ENCODE peak calls at places on chromosomes 13 and 19, in five cellular contexts. S is PC-3, Y is GM23338, N is SK-N-SH, I is MM.1S. Z is an unnamed sample. For H3K9me2 and H3F3A, the result is how much of the 10 kb centered on the place peaks cover.

GRCh38 chr19:51066393-51066792 is 1.5 kb upstream of the KLK13 start:
- DNase-seq in S (no peak), Y (no peak), N (no peak), I (no peak), Z (no peak)

GRCh38 chr13:75486654-75487053 is 4.7 kb upstream of the TBC1D4 start:
- DNase-seq in S (no peak), Y (no peak), N (no peak), I (no peak), Z (no peak)

GRCh38 chr13:44331912-44332840 is 41.4 kb upstream of the SERP2 start:
- DNase-seq in S (peak), Y (no peak), N (peak), I (no peak), Z (peak)

GRCh38 chr19:48726573-48726972 is 7.0 kb upstream of the MAMSTR start:
- DNase-seq in S (no peak), Y (no peak), N (no peak), I (no peak), Z (no peak)

GRCh38 chr19:13998426-13998825 is 7.7 kb downstream of the RFX1 start:
- DNase-seq in S (peak), Y (no peak), N (no peak), I (no peak), Z (no peak)

GRCh38 chr19:13208131-13208963 is 58.1 kb downstream of the IER2 start:
- DNase-seq in S (no peak), Y (no peak), N (no peak), I (peak), Z (peak)

GRCh38 chr19:38848299-38849146 is 1.3 kb downstream of the HNRNPL start:
- DNase-seq in S (no peak), Y (no peak), N (no peak), I (no peak), Z (peak)

GRCh38 chr13:74062933-74063332 is 71.3 kb downstream of the KLF12 start:
- DNase-seq in S (no peak), Y (no peak), N (no peak), I (peak), Z (peak)

GRCh38 chr13:30124131-30124768 is 183.1 kb downstream of the KATNAL1 start:
- DNase-seq in S (no peak), Y (no peak), N (no peak), I (no peak), Z (no peak)

GRCh38 chr13:79799466-79799865 is 318.5 kb downstream of the NDFIP2 start:
- DNase-seq in S (no peak), Y (no peak), N (peak), I (no peak), Z (no peak)

GRCh38 chr19:13373599-13373998 is 132.7 kb downstream of the CACNA1A start:
- DNase-seq in S (no peak), Y (peak), N (no peak), I (no peak), Z (no peak)

GRCh38 chr13:27797228-27797624 is 4.9 kb downstream of the GSX1 start:
- DNase-seq in S (peak), Y (peak), N (no peak), I (no peak), Z (peak)

GRCh38 chr13:76425930-76426329 is 460.3 kb downstream of the KCTD12 start:
- DNase-seq in S (peak), Y (no peak), N (no peak), I (no peak), Z (peak)

GRCh38 chr13:50375792-50376191 is 360.5 kb downstream of the KCNRG start:
- DNase-seq in S (peak), Y (no peak), N (no peak), I (no peak), Z (peak)

GRCh38 chr13:98478134-98479129 is 98.5 kb downstream of the STK24 start:
- DNase-seq in S (peak), Y (peak), N (peak), I (no peak), Z (peak)
- H3K27ac ChIP-seq in S (peak), Y (peak), N (no peak), I (no peak), Z (no peak)

GRCh38 chr13:91058066-91058465 is 289.4 kb upstream of the MIR17HG start:
- DNase-seq in S (peak), Y (peak), N (no peak), I (peak), Z (no peak)
- H3K9me2 ChIP-seq in S (under half), Y (under half), N (under half), I (under half), Z (under half)

DNA sequence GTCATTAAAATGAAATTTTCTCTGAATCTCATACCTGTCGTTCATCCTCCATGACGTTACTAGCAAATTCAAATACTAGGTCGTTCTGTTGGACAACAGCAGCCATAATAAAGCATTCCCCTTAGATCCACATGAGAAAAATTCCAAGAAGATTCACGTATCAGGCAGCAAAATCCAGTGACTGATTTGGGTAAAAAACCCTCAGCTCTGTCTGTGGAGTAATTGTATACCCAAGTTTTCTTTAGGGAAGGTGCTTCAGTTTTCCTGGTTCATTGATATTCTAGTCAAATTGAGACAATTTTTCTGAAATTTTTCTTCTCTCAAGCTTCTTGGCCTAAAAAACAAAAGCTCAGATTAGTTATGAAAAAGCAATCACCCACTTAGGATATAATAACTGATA is 37.2 kb downstream of the ELF1 start:
- DNase-seq in S (no peak), Y (no peak), N (no peak), I (no peak), Z (no peak)
- H3F3A ChIP-seq in S (under half), Y (under half), N (under half), I (under half), Z (under half)

DNA sequence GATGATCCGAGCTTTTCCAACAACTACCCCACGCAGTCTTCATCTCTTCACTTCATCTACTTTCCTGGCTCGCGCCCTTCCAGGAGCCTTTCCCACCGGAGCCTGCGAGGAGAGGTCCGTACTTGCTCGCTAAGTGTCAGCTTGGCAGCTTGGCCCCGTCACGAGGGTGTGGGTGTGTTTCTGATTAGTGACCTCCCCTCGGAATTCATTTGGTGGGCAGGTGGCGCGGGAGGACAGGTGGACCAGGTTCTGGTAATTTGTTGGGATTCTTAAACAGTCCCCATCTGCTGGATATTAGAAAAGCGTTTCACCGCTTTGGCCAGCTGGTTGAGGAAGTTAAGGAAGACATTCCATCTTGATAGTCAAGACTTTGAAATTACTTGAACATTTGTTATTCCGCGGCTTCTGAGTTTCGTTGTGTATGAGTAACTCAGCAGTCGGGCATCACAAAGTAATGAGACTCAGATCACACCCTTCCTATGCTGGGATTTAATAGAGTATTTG is 515 bp downstream of the UFM1 start:
- DNase-seq in S (peak), Y (peak), N (peak), I (peak), Z (peak)
- H3K27ac ChIP-seq in S (peak), Y (no peak), N (peak), I (peak), Z (peak)

DNA sequence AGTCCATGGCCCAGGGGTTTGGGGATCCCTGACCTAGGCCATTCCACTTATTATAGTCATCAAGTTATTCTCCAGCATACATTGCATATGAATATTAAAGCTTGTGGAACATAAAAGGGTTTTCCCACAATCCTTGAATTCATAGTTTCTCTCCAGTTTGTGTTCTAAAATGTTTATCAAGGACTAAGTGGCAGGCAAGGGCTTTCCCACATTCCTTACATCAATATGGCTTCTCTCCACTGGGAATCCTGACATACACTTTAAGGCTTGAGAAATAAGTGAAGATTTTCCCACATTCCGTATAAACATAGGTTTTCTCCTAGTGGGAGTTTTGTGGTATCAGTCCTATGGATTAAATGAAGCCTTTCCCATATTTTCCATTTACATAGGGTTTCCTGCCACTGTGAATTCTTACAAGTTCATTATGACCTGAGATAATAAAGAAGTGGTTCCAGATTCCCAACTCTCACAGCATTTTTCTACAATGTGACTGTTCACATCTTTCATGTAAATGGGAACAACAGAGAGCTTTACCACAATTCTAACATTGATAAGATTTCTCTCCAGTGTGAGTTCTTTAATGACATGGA is 14.5 kb downstream of the ZNF426 start:
- DNase-seq in S (no peak), Y (peak), N (no peak), I (no peak), Z (peak)
- H3K9me2 ChIP-seq in S (under half), Y (under half), N (under half), I (under half), Z (under half)

GRCh38 chr19:9054207-9054606 is 32.7 kb upstream of the OR1M1 start:
- DNase-seq in S (no peak), Y (no peak), N (no peak), I (no peak), Z (no peak)

GRCh38 chr19:9060559-9061340 is 26.1 kb upstream of the OR1M1 start:
- DNase-seq in S (no peak), Y (peak), N (no peak), I (no peak), Z (no peak)

GRCh38 chr19:9052894-9053293 is 34.0 kb upstream of the OR1M1 start:
- DNase-seq in S (no peak), Y (no peak), N (no peak), I (no peak), Z (no peak)

GRCh38 chr19:9057505-9058258 is 29.2 kb upstream of the OR1M1 start:
- DNase-seq in S (no peak), Y (no peak), N (no peak), I (no peak), Z (no peak)

DNA sequence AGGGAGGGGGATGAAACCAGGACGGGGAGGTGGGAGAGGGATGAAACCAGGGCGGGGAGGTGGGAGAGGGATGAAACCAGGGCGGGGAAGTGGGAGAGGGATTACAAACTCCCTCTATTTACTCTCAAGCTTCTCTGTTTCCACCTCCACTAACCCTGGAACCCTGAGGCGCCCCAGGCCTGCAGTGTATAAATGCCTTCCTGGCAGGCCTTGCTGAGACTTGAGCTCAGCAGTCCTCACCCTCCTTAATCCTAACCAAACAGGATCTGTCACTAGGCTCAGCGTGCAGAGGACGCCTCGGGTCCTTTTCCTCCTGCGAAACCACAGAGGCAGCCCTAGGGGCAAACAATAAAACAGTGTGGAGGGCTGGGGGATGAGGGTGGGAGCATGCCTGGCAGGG is 32.1 kb upstream of the OR1M1 start:
- DNase-seq in S (peak), Y (peak), N (no peak), I (no peak), Z (no peak)
- H3F3A ChIP-seq in S (under half), Y (under half), N (under half), I (under half), Z (under half)

GRCh38 chr19:1076951-1077350 is 10.0 kb downstream of the ARHGAP45 start:
- DNase-seq in S (peak), Y (no peak), N (no peak), I (peak), Z (peak)
- H3K27ac ChIP-seq in S (no peak), Y (no peak), N (no peak), I (peak), Z (no peak)

GRCh38 chr19:391199-391557 is 17.8 kb downstream of the C2CD4C start:
- DNase-seq in S (no peak), Y (no peak), N (no peak), I (no peak), Z (no peak)

GRCh38 chr19:390386-391198 is 18.4 kb downstream of the C2CD4C start:
- DNase-seq in S (no peak), Y (no peak), N (peak), I (no peak), Z (no peak)

GRCh38 chr19:392375-392970 is 16.5 kb downstream of the C2CD4C start:
- DNase-seq in S (no peak), Y (no peak), N (no peak), I (no peak), Z (no peak)

GRCh38 chr19:389935-390289 is 19.0 kb downstream of the C2CD4C start:
- DNase-seq in S (no peak), Y (no peak), N (no peak), I (no peak), Z (no peak)

DNA sequence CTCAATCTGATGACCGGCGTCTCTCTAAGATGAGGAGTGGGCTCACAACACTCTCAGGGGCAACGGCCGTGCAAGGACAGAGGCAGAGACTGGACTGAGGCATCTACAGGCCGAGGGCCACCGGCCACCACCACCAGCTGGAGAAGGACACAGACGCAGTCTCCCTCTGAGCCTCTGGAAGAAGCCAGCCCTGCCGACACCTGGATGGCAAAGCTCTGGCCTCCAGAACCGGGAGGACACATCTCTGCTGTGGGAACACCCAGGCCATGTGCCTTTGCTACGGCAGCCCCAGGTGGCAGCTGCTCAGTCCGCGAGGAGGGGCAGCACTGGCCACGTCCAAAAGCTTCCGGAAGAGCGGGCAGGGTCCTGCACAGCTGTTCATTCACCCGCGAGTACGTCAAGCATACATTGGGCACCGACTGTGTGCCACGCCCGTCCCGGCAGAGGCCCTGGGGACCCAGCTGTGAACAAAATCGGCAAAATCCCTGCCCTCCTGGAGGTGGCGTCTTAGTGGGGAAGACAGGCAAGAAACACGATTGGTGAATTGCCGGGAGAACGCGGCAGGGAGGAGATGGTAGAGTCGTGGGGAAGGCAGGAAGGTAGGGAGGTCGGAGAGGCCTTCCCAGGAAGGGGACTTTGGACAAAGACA is 17.1 kb downstream of the C2CD4C start:
- DNase-seq in S (no peak), Y (no peak), N (no peak), I (no peak), Z (no peak)
- H3K9me2 ChIP-seq in S (under half), Y (under half), N (under half), I (under half), Z (under half)

GRCh38 chr13:101520672-101521071 is 68.2 kb downstream of the ITGBL1 start:
- DNase-seq in S (peak), Y (no peak), N (no peak), I (peak), Z (peak)

GRCh38 chr13:101523154-101523669 is 70.7 kb downstream of the ITGBL1 start:
- DNase-seq in S (no peak), Y (no peak), N (no peak), I (no peak), Z (peak)

GRCh38 chr13:101523732-101524131 is 71.3 kb downstream of the ITGBL1 start:
- DNase-seq in S (peak), Y (no peak), N (no peak), I (no peak), Z (peak)

GRCh38 chr13:101521371-101521770 is 68.9 kb downstream of the ITGBL1 start:
- DNase-seq in S (no peak), Y (no peak), N (no peak), I (no peak), Z (no peak)

DNA sequence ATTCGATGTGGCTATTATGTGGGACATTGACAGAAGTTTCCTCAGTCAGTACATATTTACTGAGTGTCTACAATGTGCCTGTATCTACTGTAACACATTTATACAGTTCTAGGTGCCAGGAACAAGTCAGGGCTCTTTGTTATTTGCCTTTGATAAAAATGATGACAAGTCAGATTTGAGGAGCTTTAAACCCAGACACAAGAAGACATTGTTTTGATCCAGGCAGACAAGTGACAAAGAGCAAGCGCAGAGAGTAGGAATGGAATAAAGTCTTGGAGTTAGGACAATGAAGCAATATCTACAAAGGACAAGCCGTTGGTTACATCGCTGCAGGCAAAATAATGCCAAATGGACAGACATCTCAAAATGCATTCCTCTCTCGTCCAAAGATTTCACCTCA is 70.1 kb downstream of the ITGBL1 start:
- DNase-seq in S (no peak), Y (no peak), N (no peak), I (no peak), Z (no peak)
- H3F3A ChIP-seq in S (under half), Y (under half), N (under half), I (under half), Z (half or more)

Z was measured in GM23248.